ENCODE peak calls at places on chromosomes 1 and 21, in four cellular contexts. U, F, Q and J are unnamed samples.

GRCh38 chr1:192610114-192610958 is 25.6 kb upstream of the RGS13 start:
- DNase-seq in U (no peak), F (no peak), Q (no peak), J (no peak)

GRCh38 chr21:18030248-18030647 is 211.1 kb upstream of the C21orf91 start:
- DNase-seq in Q (no peak), F (no peak), U (no peak), J (no peak)

GRCh38 chr1:31786366-31787060 is 22.4 kb upstream of the ADGRB2 start:
- DNase-seq in U (no peak), Q (peak; percentile 74), F (no peak), J (no peak)

GRCh38 chr21:39720126-39720778 is 24.7 kb upstream of the IGSF5 start:
- DNase-seq in Q (no peak), U (no peak), F (no peak), J (no peak)

GRCh38 chr1:201889092-201889968 is 632 bp downstream of the SHISA4 start:
- DNase-seq in Q (peak; percentile 75), F (no peak), U (no peak), J (no peak)

GRCh38 chr1:58619286-58620054 is 42.4 kb upstream of the TACSTD2 start:
- DNase-seq in Q (no peak), F (no peak), U (no peak), J (no peak)

GRCh38 chr1:202348509-202349262 is at the start of gene PPP1R12B:
- DNase-seq in U (peak; percentile 97), F (peak; percentile 99), Q (peak; percentile 99), J (peak; percentile 98)

GRCh38 chr1:1165485-1165884 is 8.2 kb upstream of the TTLL10 start:
- DNase-seq in U (no peak), F (no peak), Q (no peak), J (no peak)

GRCh38 chr21:42695324-42696025 is 42.1 kb downstream of the PDE9A start:
- DNase-seq in F (no peak), U (no peak), Q (peak; percentile 29), J (no peak)

GRCh38 chr1:6459850-6460265 is 6.1 kb downstream of the TNFRSF25 start:
- DNase-seq in Q (no peak), F (no peak), U (no peak), J (no peak)

GRCh38 chr1:118934706-118935105 is 53.4 kb downstream of the TBX15 start:
- DNase-seq in Q (no peak), U (no peak), F (no peak), J (no peak)

GRCh38 chr1:210123924-210124589 is 108.5 kb upstream of the SERTAD4 start:
- DNase-seq in Q (no peak), U (no peak), F (no peak), J (no peak)

GRCh38 chr1:35129080-35129479 is 49.9 kb downstream of the ZMYM1 start:
- DNase-seq in F (no peak), Q (no peak), U (no peak), J (no peak)

GRCh38 chr1:201540846-201541735 is 2.2 kb downstream of the NAV1 start:
- DNase-seq in Q (no peak), F (no peak), U (no peak), J (no peak)

GRCh38 chr1:50110084-50110615 is 1.4 kb downstream of the ELAVL4 start:
- DNase-seq in Q (no peak), F (no peak), U (no peak), J (no peak)

GRCh38 chr1:99818063-99818699 is 32.0 kb upstream of the AGL start:
- DNase-seq in F (no peak), U (no peak), Q (no peak), J (no peak)

GRCh38 chr1:12541274-12542137 is 76.5 kb downstream of the DHRS3 start:
- DNase-seq in F (no peak), U (peak; percentile 5), Q (no peak), J (no peak)

GRCh38 chr1:87506147-87506546 is 177.5 kb downstream of the LMO4 start:
- DNase-seq in F (no peak), U (no peak), Q (no peak), J (no peak)

GRCh38 chr1:63435136-63435535 is 67.7 kb downstream of the ALG6 start:
- DNase-seq in F (no peak), Q (no peak), U (no peak), J (no peak)

GRCh38 chr1:17765444-17766411 is 10.6 kb downstream of the ACTL8 start:
- DNase-seq in Q (no peak), U (no peak), F (no peak), J (no peak)

DNA sequence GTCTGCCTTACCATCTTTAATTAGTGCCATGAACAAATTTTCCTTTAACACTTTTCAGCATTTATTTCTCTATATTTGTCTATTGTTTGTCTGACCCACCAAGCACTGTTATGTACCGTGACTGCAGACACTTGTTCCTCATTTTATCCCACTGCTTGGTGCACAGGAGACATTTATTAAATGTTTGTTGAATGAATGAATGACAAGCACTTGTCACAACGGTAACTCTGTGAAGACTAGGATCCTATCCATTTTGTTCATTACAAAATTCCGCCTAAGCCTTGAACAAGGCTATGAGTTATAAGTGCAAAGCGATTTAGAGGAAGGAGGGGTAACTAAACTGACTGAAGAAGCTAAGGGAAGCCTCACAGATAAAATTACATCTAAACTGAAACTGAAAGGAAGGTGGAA is 379 bp upstream of the STRIP1 start:
- DNase-seq in F (no peak), Q (no peak), U (no peak), J (no peak)
- H3K4me3 ChIP-seq in F (peak overlapping the region; percentile 100), Q (peak overlapping the region; percentile 91), U (peak overlapping the region; percentile 99), J (peak overlapping the region; percentile 80)

GRCh38 chr1:93000291-93000690 is 39.0 kb upstream of the DIPK1A start:
- DNase-seq in Q (no peak), U (no peak), F (no peak), J (no peak)

GRCh38 chr1:92998829-92999228 is 37.6 kb upstream of the DIPK1A start:
- DNase-seq in F (no peak), U (no peak), Q (no peak), J (no peak)

GRCh38 chr1:93001893-93002292 is 40.6 kb upstream of the DIPK1A start:
- DNase-seq in F (no peak), U (no peak), Q (no peak), J (no peak)

GRCh38 chr1:93003981-93004380 is 42.7 kb upstream of the DIPK1A start:
- DNase-seq in U (no peak), Q (no peak), F (no peak), J (no peak)

DNA sequence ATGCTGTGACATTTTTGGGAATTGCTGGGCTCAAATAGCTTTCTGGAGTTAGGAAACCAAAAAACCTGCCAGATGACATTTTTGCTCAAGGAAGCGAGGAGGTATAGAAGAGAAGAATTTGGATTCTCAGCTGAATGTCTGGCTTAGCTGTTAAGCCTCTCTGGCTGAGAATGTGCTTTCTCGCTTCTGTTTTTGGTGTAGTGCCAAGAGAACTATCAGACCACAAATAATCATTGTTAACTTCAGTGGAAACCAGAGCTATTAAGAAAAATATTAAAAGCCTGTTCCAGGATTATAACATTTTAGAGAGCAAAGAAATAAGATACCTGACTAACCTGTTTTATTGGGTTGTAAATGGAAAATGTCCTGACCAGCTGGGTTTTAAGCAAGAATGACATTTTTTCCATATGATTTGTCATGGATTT is 39.5 kb upstream of the DIPK1A start:
- DNase-seq in F (no peak), Q (no peak), U (no peak), J (no peak)
- H3K4me3 ChIP-seq in F (no peak overlapping the region), Q (no peak overlapping the region), U (no peak overlapping the region), J (no peak overlapping the region)

GRCh38 chr1:223035724-223036478 is 107.1 kb downstream of the TLR5 start:
- DNase-seq in U (no peak), F (no peak), Q (no peak), J (no peak)
- H3K4me3 ChIP-seq in U (no peak overlapping the region), F (no peak overlapping the region), Q (no peak overlapping the region), J (no peak overlapping the region)

GRCh38 chr1:230753586-230754251 is 6.5 kb downstream of the CAPN9 start:
- DNase-seq in F (peak; percentile 56), U (peak; percentile 71), Q (peak; percentile 56), J (peak; percentile 65)
- H3K4me3 ChIP-seq in F (peak overlapping the region; percentile 31), U (peak overlapping the region; percentile 30), Q (no peak overlapping the region), J (no peak overlapping the region)